ENCODE peak calls at places on chromosomes 16 and 17, in six cellular contexts. G is fibroblast of lung, P is hepatocyte, T is neural progenitor cell, Y is PC-9, J is H9. O is an unnamed sample.

GRCh38 chr16:3283525-3284447 is 495 bp downstream of the ZNF263 start:
- DNase-seq in J (no peak), Y (no peak), T (no peak), P (no peak), G (no peak), O (peak; percentile 36)

GRCh38 chr17:2368383-2368782 is 31.1 kb downstream of the SGSM2 start:
- DNase-seq in J (no peak), G (no peak), Y (no peak), P (no peak), T (no peak), O (no peak)

GRCh38 chr16:11572301-11572995 is 14.3 kb downstream of the LITAF start:
- DNase-seq in P (no peak), J (no peak), Y (no peak), T (no peak), G (no peak), O (peak; percentile 19)

GRCh38 chr17:28717578-28718316 is at the start of gene RAB34:
- DNase-seq in T (peak; percentile 99), G (peak; percentile 92), P (peak; percentile 94), Y (peak; percentile 74), J (peak; percentile 99), O (peak; percentile 98)

GRCh38 chr17:65095465-65095864 is 38.9 kb upstream of the GNA13 start:
- DNase-seq in G (no peak), P (no peak), T (no peak), J (no peak), Y (no peak), O (no peak)

GRCh38 chr17:34220776-34221390 is 34.2 kb upstream of the CCL2 start:
- DNase-seq in Y (no peak), P (no peak), J (no peak), G (no peak), T (no peak), O (no peak)

GRCh38 chr16:87968541-87968940 is 17.3 kb downstream of the BANP start:
- DNase-seq in T (no peak), P (no peak), G (peak; percentile 58), J (no peak), Y (no peak), O (no peak)

GRCh38 chr17:10210151-10210574 is 11.8 kb upstream of the GAS7 start:
- DNase-seq in G (peak; percentile 74), Y (peak; percentile 39), T (no peak), P (peak; percentile 85), J (peak; percentile 75), O (peak; percentile 73)

GRCh38 chr17:13792314-13792713 is 190.6 kb upstream of the HS3ST3A1 start:
- DNase-seq in G (peak; percentile 43), J (no peak), T (no peak), Y (no peak), P (no peak), O (no peak)

GRCh38 chr17:55394357-55395021 is 27.1 kb downstream of the MMD start:
- DNase-seq in P (peak; percentile 16), Y (no peak), G (no peak), T (no peak), J (no peak), O (no peak)

GRCh38 chr17:78958556-78959191 is 21.0 kb downstream of the LGALS3BP start:
- DNase-seq in P (peak; percentile 82), T (no peak), G (no peak), J (peak; percentile 26), Y (peak; percentile 61), O (no peak)

GRCh38 chr16:56382901-56383355 is 42.4 kb downstream of the AMFR start:
- DNase-seq in G (no peak), Y (peak; percentile 92), T (no peak), P (no peak), J (no peak), O (no peak)

GRCh38 chr17:5823219-5823618 is 238.9 kb upstream of the NLRP1 start:
- DNase-seq in G (no peak), Y (no peak), T (no peak), P (no peak), J (peak; percentile 36), O (no peak)

GRCh38 chr16:1572664-1573063 is 39.2 kb downstream of the TMEM204 start:
- DNase-seq in P (no peak), J (no peak), G (no peak), T (no peak), Y (no peak), O (no peak)

GRCh38 chr17:47232465-47232864 is 21.2 kb upstream of the ITGB3 start:
- DNase-seq in J (no peak), P (no peak), T (no peak), Y (no peak), G (no peak), O (no peak)

GRCh38 chr17:42422958-42423712 is at the start of gene CAVIN1:
- DNase-seq in G (peak; percentile 98), T (peak; percentile 98), P (peak; percentile 94), Y (peak; percentile 82), J (peak; percentile 99), O (peak; percentile 99)
- H2AFZ ChIP-seq in G (no peak within 1 kb of the TSS), T (peak within 1 kb of the TSS; percentile 87), P (peak within 1 kb of the TSS; percentile 37), Y (peak within 1 kb of the TSS; percentile 95), J (peak within 1 kb of the TSS; percentile 60), O (peak within 1 kb of the TSS; percentile 90)

GRCh38 chr17:8960325-8961144 is 5.0 kb downstream of the PIK3R5 start:
- DNase-seq in T (no peak), J (peak; percentile 50), P (no peak), G (no peak), Y (no peak), O (peak; percentile 28)

GRCh38 chr17:8957721-8958120 is 7.8 kb downstream of the PIK3R5 start:
- DNase-seq in Y (no peak), J (no peak), G (no peak), P (no peak), T (no peak), O (no peak)

GRCh38 chr17:8961861-8962260 is 3.6 kb downstream of the PIK3R5 start:
- DNase-seq in J (no peak), P (no peak), T (no peak), G (no peak), Y (no peak), O (no peak)

GRCh38 chr17:8956521-8956920 is 9.0 kb downstream of the PIK3R5 start:
- DNase-seq in P (no peak), G (no peak), J (no peak), Y (no peak), T (no peak), O (no peak)

GRCh38 chr17:8959312-8959918 is 6.1 kb downstream of the PIK3R5 start:
- DNase-seq in T (no peak), P (no peak), Y (no peak), J (no peak), G (no peak), O (no peak)
- H3K27me3 ChIP-seq in T (peaks cover 7% of the 10 kb centered on the region), P (peaks cover 43% of the 10 kb centered on the region), Y (peaks cover 49% of the 10 kb centered on the region), J (no peaks in the 10 kb centered on the region), G (peaks cover under 1% of the 10 kb centered on the region), O (peaks cover 4% of the 10 kb centered on the region)

DNA sequence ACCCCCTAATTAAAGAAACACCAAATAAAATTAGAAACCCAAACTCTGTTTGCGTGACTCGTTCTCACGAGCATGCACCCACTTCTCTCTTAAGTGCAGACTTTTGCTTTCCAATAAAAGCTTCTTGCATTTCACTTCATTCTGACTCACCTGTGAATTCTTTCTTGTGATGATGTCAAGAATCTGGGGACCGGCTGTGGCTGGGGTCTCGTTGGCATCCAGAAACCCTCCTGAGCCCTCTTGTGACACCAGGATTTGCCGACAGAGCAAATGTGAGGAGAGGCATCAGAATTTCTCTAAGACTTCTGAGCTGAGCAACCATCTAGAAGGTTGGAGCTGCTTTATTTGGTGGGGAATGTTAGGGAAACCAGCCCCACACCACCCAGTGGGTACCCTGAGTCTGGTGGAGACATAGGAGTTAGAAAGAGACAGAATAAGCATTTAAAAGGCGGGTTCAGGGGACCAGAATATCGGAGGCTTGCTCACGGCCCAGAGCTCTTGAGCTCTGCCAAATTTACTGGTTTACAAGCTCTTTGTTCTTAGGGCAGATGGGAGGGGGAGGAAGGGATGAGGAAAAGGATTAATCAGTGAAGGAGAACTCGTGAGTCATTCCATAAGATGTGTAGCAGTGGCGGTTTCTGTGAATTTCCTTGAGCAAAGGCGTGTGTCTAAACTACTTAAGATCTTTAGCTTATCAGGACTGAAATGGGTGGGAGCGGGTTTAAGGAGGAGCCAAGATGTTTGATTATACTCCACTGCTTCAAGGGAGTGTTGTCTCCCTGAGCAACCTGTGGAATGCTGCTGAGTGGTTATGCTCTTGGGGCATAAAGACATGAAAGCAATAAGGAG is 24.2 kb upstream of the TMC5 start:
- DNase-seq in J (no peak), G (peak; percentile 25), T (peak; percentile 55), Y (peak; percentile 99), P (peak; percentile 79), O (no peak)
- H3K4me2 ChIP-seq in J (no peak overlapping the region), G (no peak overlapping the region), T (peak overlapping the region; percentile 52), Y (peak overlapping the region; percentile 89), P (peak overlapping the region; percentile 60), O (no peak overlapping the region)

GRCh38 chr17:49074851-49075540 is 57.6 kb upstream of the B4GALNT2 start:
- DNase-seq in J (no peak), T (no peak), P (no peak), G (no peak), Y (no peak), O (no peak)

GRCh38 chr17:49079840-49080663 is 52.5 kb upstream of the B4GALNT2 start:
- DNase-seq in Y (no peak), T (no peak), P (no peak), G (no peak), J (no peak), O (no peak)

GRCh38 chr17:49078248-49078647 is 54.3 kb upstream of the B4GALNT2 start:
- DNase-seq in G (no peak), J (no peak), Y (no peak), P (no peak), T (no peak), O (no peak)

GRCh38 chr17:49071106-49071505 is 61.5 kb upstream of the B4GALNT2 start:
- DNase-seq in T (no peak), Y (no peak), P (no peak), J (no peak), G (no peak), O (no peak)

DNA sequence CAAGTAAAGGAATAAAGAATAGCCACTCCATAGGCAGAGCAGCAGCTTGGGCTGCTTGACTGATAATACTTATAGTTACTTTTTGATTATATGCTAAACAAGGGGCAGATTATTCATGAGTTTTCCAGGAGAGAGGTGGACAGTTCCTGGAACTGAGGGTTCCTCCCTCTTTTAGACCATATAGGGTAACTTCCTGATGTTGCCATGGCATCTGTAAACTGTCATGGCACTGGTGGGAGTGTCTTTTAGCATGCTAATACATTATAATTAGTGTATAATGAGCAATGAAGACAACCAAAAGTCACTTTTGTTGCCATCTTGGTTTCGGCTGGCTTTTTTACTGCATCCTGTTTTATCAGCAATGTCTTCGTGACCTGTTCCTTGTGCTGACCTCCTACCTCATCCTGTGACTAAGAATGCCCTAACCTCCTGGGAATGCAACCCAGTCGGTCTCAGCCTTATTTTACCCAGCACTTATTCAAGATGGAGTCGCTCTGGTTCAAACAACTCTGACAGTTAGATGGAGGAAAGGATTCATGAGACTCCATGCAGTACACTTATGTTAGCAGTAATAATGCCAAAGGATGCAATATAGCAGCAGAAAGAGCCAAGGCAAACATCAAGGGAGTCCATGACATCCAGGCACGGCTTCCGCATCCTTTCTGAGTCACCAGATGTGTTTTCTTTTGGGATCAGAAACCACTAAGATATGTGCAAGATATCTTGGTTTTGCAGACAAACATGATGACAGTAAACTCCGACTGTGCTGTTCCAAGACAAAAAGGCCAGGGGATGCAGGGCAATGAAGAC is 55.8 kb upstream of the B4GALNT2 start:
- DNase-seq in Y (peak; percentile 86), J (no peak), G (peak; percentile 80), P (no peak), T (no peak), O (no peak)
- H2AFZ ChIP-seq in Y (peak overlapping the region; percentile 55), J (no peak overlapping the region), G (peak overlapping the region; percentile 4), P (no peak overlapping the region), T (no peak overlapping the region), O (no peak overlapping the region)